ENCODE peak calls at places on chromosomes 1 and 21, in eight cellular contexts. R, M, Q, Y, V, D, X and A are unnamed samples.

GRCh38 chr21:41833138-41834115 is 45.7 kb downstream of the PRDM15 start:
- DNase-seq in X (peak; percentile 21), V (no peak), R (no peak), Y (peak; percentile 25), Q (peak; percentile 49), D (no peak), M (peak; percentile 78), A (no peak)

GRCh38 chr1:100883963-100884362 is 10.7 kb downstream of the EXTL2 start:
- DNase-seq in X (no peak), Y (no peak), M (no peak), D (no peak), R (no peak), Q (no peak), V (no peak), A (no peak)

GRCh38 chr1:6873298-6874015 is 88.2 kb downstream of the CAMTA1 start:
- DNase-seq in X (no peak), Y (no peak), D (no peak), V (no peak), R (no peak), Q (no peak), M (no peak), A (no peak)

GRCh38 chr1:112263464-112263863 is 132.6 kb upstream of the CTTNBP2NL start:
- DNase-seq in Y (no peak), M (no peak), V (no peak), D (no peak), Q (no peak), R (no peak), X (no peak), A (no peak)

GRCh38 chr1:165397945-165398344 is 41.4 kb upstream of the LMX1A start:
- DNase-seq in Y (peak; percentile 56), Q (no peak), R (no peak), M (no peak), D (no peak), V (no peak), X (no peak), A (no peak)

GRCh38 chr1:117654485-117655219 is 48.8 kb downstream of the TENT5C start:
- DNase-seq in X (no peak), Q (peak; percentile 62), D (no peak), M (peak; percentile 47), V (no peak), R (no peak), Y (no peak), A (no peak)

GRCh38 chr1:231157311-231157710 is 4.5 kb upstream of the TRIM67 start:
- DNase-seq in X (no peak), V (no peak), Q (no peak), R (no peak), M (no peak), Y (no peak), D (no peak), A (no peak)

GRCh38 chr1:35367914-35368313 is 99.4 kb downstream of the ZMYM4 start:
- DNase-seq in R (no peak), V (no peak), D (no peak), Y (no peak), X (no peak), Q (no peak), M (no peak), A (no peak)

GRCh38 chr1:204344665-204345064 is 15.1 kb downstream of the PLEKHA6 start:
- DNase-seq in D (no peak), X (no peak), R (no peak), V (no peak), M (no peak), Y (no peak), Q (no peak), A (no peak)

GRCh38 chr1:2946291-2946690 is 75.0 kb upstream of the ACTRT2 start:
- DNase-seq in V (no peak), X (no peak), D (no peak), R (no peak), Q (no peak), M (no peak), Y (peak; percentile 10), A (no peak)

GRCh38 chr1:151311589-151312331 is 15.5 kb downstream of the PI4KB start:
- DNase-seq in M (no peak), V (no peak), R (peak; percentile 77), X (no peak), D (peak; percentile 77), Q (peak; percentile 91), Y (peak; percentile 67), A (no peak)

GRCh38 chr1:154344977-154345837 is 19.9 kb downstream of the ATP8B2 start:
- DNase-seq in M (peak; percentile 80), Y (peak; percentile 55), R (peak; percentile 83), D (peak; percentile 76), V (no peak), Q (peak; percentile 92), X (no peak), A (peak; percentile 86)

GRCh38 chr1:47722101-47722500 is 275.1 kb downstream of the TRABD2B start:
- DNase-seq in V (no peak), R (no peak), D (no peak), M (no peak), Q (no peak), Y (no peak), X (no peak), A (no peak)

GRCh38 chr21:38756746-38757145 is 49.0 kb upstream of the ETS2 start:
- DNase-seq in X (no peak), V (no peak), D (no peak), R (no peak), Y (no peak), Q (no peak), M (no peak), A (no peak)

GRCh38 chr1:67213164-67213563 is 46.9 kb downstream of the IL23R start:
- DNase-seq in V (no peak), M (peak; percentile 63), X (no peak), Q (no peak), Y (no peak), D (no peak), R (no peak), A (peak; percentile 18)

GRCh38 chr1:79773385-79773784 is 766.9 kb upstream of the ADGRL4 start:
- DNase-seq in Y (no peak), D (no peak), X (no peak), Q (no peak), V (no peak), R (no peak), M (no peak), A (no peak)

GRCh38 chr1:112520166-112520565 is 11.4 kb downstream of the WNT2B start:
- DNase-seq in M (no peak), X (no peak), Q (no peak), V (no peak), R (no peak), D (no peak), Y (no peak), A (no peak)

GRCh38 chr1:44417351-44418021 is 12.4 kb downstream of the RNF220 start:
- DNase-seq in M (no peak), X (peak; percentile 68), Q (no peak), D (peak; percentile 7), Y (peak; percentile 66), R (peak; percentile 20), V (peak; percentile 71), A (peak; percentile 72)

GRCh38 chr1:219788091-219788490 is 140.3 kb downstream of the SLC30A10 start:
- DNase-seq in Q (no peak), X (no peak), V (no peak), R (no peak), Y (no peak), D (no peak), M (no peak), A (no peak)

GRCh38 chr1:145740269-145740668 is 21.0 kb downstream of the CD160 start:
- DNase-seq in R (no peak), V (no peak), D (no peak), M (no peak), X (no peak), Y (no peak), Q (no peak), A (no peak)

GRCh38 chr1:110337704-110338199 is 1.4 kb upstream of the RBM15 start:
- DNase-seq in D (peak; percentile 66), X (peak; percentile 67), R (peak; percentile 50), Q (peak; percentile 78), V (no peak), Y (peak; percentile 67), M (peak; percentile 69), A (peak; percentile 69)

GRCh38 chr1:222068937-222069336 is 327.0 kb upstream of the DUSP10 start:
- DNase-seq in R (no peak), X (no peak), M (no peak), D (no peak), V (no peak), Y (no peak), Q (no peak), A (no peak)

GRCh38 chr1:56627636-56628039 is 17.5 kb upstream of the PRKAA2 start:
- DNase-seq in Q (no peak), D (no peak), X (no peak), V (no peak), M (no peak), R (no peak), Y (no peak), A (no peak)

GRCh38 chr1:94543003-94543402 is 1.4 kb upstream of the F3 start:
- DNase-seq in M (no peak), D (no peak), Y (no peak), Q (no peak), V (no peak), X (no peak), R (no peak), A (no peak)

GRCh38 chr1:225919906-225920305 is 4.1 kb downstream of the PYCR2 start:
- DNase-seq in M (no peak), X (peak; percentile 74), R (peak; percentile 44), Y (peak; percentile 87), Q (no peak), V (no peak), D (no peak), A (no peak)

GRCh38 chr1:119132179-119132578 is 8.3 kb downstream of the WARS2 start:
- DNase-seq in Y (peak; percentile 54), V (no peak), Q (no peak), M (no peak), R (no peak), D (no peak), X (no peak), A (no peak)

GRCh38 chr1:73673980-73674379 is 524.0 kb downstream of the LRRIQ3 start:
- DNase-seq in M (no peak), Q (no peak), X (no peak), R (no peak), D (no peak), V (no peak), Y (no peak), A (no peak)

GRCh38 chr1:174976436-174977107 is 23.2 kb upstream of the CACYBP start:
- DNase-seq in V (no peak), Y (no peak), M (no peak), R (no peak), X (no peak), Q (no peak), D (no peak), A (no peak)

GRCh38 chr1:117537291-117537920 is 68.4 kb upstream of the TENT5C start:
- DNase-seq in X (no peak), M (no peak), D (no peak), Q (no peak), V (no peak), R (no peak), Y (no peak), A (no peak)

GRCh38 chr21:42063206-42063577 is 7.9 kb upstream of the UMODL1 start:
- DNase-seq in Q (peak; percentile 72), D (peak; percentile 14), X (no peak), V (no peak), M (peak; percentile 82), R (no peak), Y (no peak), A (peak; percentile 86)

GRCh38 chr1:93576346-93576745 is 105.3 kb downstream of the BCAR3 start:
- DNase-seq in Q (no peak), Y (peak; percentile 64), M (no peak), V (no peak), X (no peak), R (no peak), D (no peak), A (no peak)

GRCh38 chr1:47432071-47433036 is 5.5 kb upstream of the FOXD2 start:
- DNase-seq in R (peak; percentile 74), V (peak; percentile 89), M (peak; percentile 61), D (peak; percentile 65), Y (peak; percentile 80), X (peak; percentile 93), Q (peak; percentile 85), A (peak; percentile 82)

GRCh38 chr1:208336136-208336535 is 92.0 kb upstream of the PLXNA2 start:
- DNase-seq in Q (no peak), D (no peak), M (no peak), Y (no peak), R (no peak), X (no peak), V (no peak), A (no peak)

GRCh38 chr1:248757784-248758195 is 2.2 kb upstream of the LYPD8 start:
- DNase-seq in Q (no peak), M (no peak), Y (no peak), D (no peak), R (no peak), V (no peak), X (no peak), A (no peak)